ENCODE peak calls at places on chromosomes 5 and 9, in seven cellular contexts. A is AG04449, D is A549, E is fibroblast of mammary gland, K is foreskin keratinocyte, G is tibial artery, P is B cell. Q is an unnamed sample.

GRCh38 chr5:163005949-163006348 is 431.4 kb upstream of the CCNG1 start:
- DNase-seq in E (no peak), D (no peak), G (no peak), A (no peak), K (peak; percentile 17), P (no peak), Q (no peak)

GRCh38 chr5:109399092-109399759 is 10.5 kb downstream of the PJA2 start:
- DNase-seq in E (peak; percentile 47), G (no peak), A (no peak), P (no peak), K (no peak), D (no peak), Q (peak; percentile 84)

GRCh38 chr5:145991044-145991575 is 54.7 kb downstream of the SH3RF2 start:
- DNase-seq in K (no peak), A (no peak), P (no peak), D (no peak), E (peak; percentile 20), G (no peak), Q (peak; percentile 56)

GRCh38 chr5:107605596-107606125 is 65.1 kb downstream of the EFNA5 start:
- DNase-seq in D (no peak), G (no peak), A (no peak), P (no peak), E (no peak), K (no peak), Q (no peak)

GRCh38 chr5:14588758-14589543 is 7.4 kb downstream of the OTULINL start:
- DNase-seq in K (no peak), P (no peak), D (no peak), G (no peak), A (no peak), E (no peak), Q (no peak)

GRCh38 chr9:101738566-101739183 is at the start of gene GRIN3A:
- DNase-seq in A (no peak), P (no peak), D (peak; percentile 6), E (no peak), K (no peak), G (no peak), Q (no peak)

GRCh38 chr5:87127426-87127825 is 140.3 kb upstream of the RASA1 start:
- DNase-seq in E (peak; percentile 83), P (no peak), D (no peak), G (no peak), K (peak; percentile 72), A (no peak), Q (peak; percentile 34)

GRCh38 chr9:15357050-15357653 is 50.1 kb upstream of the TTC39B start:
- DNase-seq in P (peak; percentile 19), A (no peak), G (no peak), E (no peak), K (no peak), D (no peak), Q (no peak)

GRCh38 chr9:123044556-123044955 is 11.1 kb downstream of the GPR21 start:
- DNase-seq in D (no peak), E (peak; percentile 52), K (peak; percentile 45), G (no peak), P (no peak), A (no peak), Q (peak; percentile 74)

GRCh38 chr9:3205421-3206095 is 320.2 kb downstream of the RFX3 start:
- DNase-seq in D (no peak), A (no peak), K (no peak), P (no peak), G (no peak), E (no peak), Q (no peak)

GRCh38 chr5:36740259-36740898 is 134.0 kb downstream of the SLC1A3 start:
- DNase-seq in E (no peak), G (no peak), D (no peak), K (no peak), A (no peak), P (no peak), Q (peak; percentile 90)

GRCh38 chr5:150544606-150545219 is 36.8 kb downstream of the NDST1 start:
- DNase-seq in P (peak; percentile 88), G (peak; percentile 74), K (no peak), D (peak; percentile 96), E (peak; percentile 64), A (no peak), Q (peak; percentile 63)

GRCh38 chr5:40266952-40267351 is 412.8 kb upstream of the PTGER4 start:
- DNase-seq in G (no peak), E (no peak), K (peak; percentile 41), A (no peak), P (no peak), D (no peak), Q (no peak)

GRCh38 chr5:15013654-15014463 is 142.3 kb upstream of the ANKH start:
- DNase-seq in G (no peak), A (no peak), D (peak; percentile 42), E (peak; percentile 74), P (peak; percentile 25), K (no peak), Q (peak; percentile 87)

GRCh38 chr5:149265559-149265958 is 6.1 kb upstream of the AFAP1L1 start:
- DNase-seq in E (peak; percentile 71), P (no peak), K (no peak), D (peak; percentile 22), A (no peak), G (no peak), Q (peak; percentile 82)
- TF ChIP-seq CTCF in E (peak; percentile 57), P (no peak), K (peak; percentile 65), D (peak; percentile 50), A (peak; percentile 39), G (peak; percentile 32), Q (peak; percentile 63)

GRCh38 chr9:13485068-13485596 is 205.6 kb upstream of the MPDZ start:
- DNase-seq in K (peak; percentile 30), G (peak; percentile 76), A (no peak), P (no peak), E (peak; percentile 91), D (no peak), Q (peak; percentile 95)
- TF ChIP-seq CTCF in K (no peak), G (peak; percentile 26), A (no peak), P (no peak), E (peak; percentile 27), D (no peak), Q (peak; percentile 32)

DNA sequence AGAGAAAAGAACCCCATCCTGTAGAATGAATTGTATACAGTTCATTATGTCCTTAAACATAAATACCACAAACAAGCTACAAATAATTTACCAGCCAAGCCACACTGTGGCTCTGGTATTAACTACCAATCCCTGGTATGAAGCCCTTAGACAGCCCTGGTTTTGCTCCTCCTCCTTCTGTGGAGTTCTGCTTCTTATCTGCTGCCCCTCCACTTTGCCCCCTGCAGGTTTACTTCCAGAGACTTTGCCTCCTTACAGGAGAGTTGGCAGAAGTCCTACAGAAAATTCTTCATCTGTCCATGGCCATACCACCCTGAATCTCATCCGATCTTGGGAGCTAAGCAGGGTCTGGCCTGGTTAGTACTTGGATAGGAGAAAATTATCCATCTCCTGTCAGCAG is 219.8 kb downstream of the ACTL7B start:
- DNase-seq in A (no peak), G (no peak), D (no peak), E (no peak), K (no peak), P (no peak), Q (no peak)
- TF ChIP-seq CTCF in A (no peak), G (no peak), D (no peak), E (no peak), K (peak; percentile 14), P (no peak), Q (no peak)

DNA sequence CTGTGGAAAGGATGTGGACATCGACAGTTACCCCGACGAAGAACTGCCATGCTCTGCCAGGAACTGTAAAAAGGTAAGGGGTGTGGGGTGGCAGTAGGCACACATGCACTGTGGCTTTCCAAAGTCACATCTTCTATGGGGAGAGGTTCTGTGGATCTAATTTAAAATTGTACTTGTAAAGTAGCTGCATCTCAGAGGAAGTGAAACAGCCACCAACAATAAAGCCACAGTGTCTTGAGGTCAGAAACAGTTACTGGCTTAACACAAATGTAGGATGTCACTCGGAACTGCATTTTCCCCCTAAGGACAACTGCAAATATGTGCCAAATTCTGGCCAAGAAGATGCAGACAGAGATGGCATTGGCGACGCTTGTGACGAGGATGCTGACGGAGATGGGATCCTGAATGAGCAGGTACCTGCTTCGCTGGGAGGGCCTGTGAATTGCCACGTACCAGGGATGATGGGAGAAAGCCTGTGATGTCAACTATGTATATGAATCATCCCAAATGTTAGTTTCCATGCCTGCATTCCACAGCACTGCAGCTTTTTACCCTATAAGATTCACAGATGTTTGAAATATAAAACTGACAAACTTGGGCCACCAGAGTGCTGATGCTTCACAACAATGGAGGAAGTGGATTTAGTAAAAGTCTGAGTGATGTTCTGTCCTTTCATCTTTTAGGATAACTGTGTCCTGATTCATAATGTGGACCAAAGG is 35.3 kb downstream of the THBS4 start:
- DNase-seq in K (no peak), A (no peak), G (no peak), D (no peak), P (no peak), E (no peak), Q (no peak)
- TF ChIP-seq CTCF in K (no peak), A (no peak), G (no peak), D (no peak), P (no peak), E (no peak), Q (no peak)

GRCh38 chr5:102089883-102090282 is 206.2 kb downstream of the SLCO4C1 start:
- DNase-seq in A (no peak), G (no peak), P (no peak), E (no peak), D (no peak), K (no peak), Q (no peak)

DNA sequence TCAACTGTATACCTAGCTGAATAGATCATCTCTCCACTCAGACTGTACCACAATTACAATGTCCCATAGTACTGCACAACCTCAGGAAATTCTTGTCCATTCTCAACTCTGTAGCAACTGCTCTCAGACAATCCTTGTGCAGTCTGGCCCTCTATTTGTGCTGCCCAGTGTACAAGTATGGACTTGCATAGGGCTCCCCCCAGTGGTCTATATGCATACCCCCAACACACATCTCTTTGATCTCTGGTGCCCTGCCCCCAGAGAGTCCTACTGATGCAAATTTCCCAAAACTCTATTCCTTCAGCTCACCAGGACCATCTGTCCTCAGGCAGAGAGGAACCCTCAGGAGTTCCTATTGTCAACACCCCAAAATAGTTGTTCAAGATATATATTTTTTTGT is 205.3 kb downstream of the SLCO4C1 start:
- DNase-seq in G (no peak), K (no peak), E (no peak), D (no peak), A (no peak), P (no peak), Q (no peak)
- TF ChIP-seq CTCF in G (no peak), K (peak; percentile 24), E (no peak), D (no peak), A (no peak), P (no peak), Q (no peak)

GRCh38 chr9:79236466-79236865 is 335.3 kb upstream of the TLE4 start:
- DNase-seq in P (no peak), A (no peak), E (peak; percentile 10), G (no peak), K (no peak), D (no peak), Q (no peak)

GRCh38 chr9:79237861-79238260 is 333.9 kb upstream of the TLE4 start:
- DNase-seq in G (no peak), D (no peak), K (no peak), A (no peak), E (no peak), P (no peak), Q (no peak)

GRCh38 chr9:79233542-79233941 is 338.2 kb upstream of the TLE4 start:
- DNase-seq in E (peak; percentile 58), A (no peak), D (no peak), G (no peak), K (no peak), P (no peak), Q (peak; percentile 76)
- TF ChIP-seq CTCF in E (peak; percentile 57), A (peak; percentile 2), D (no peak), G (no peak), K (peak; percentile 68), P (no peak), Q (peak; percentile 75)

GRCh38 chr9:20980713-20981481 is 50.5 kb downstream of the HACD4 start:
- DNase-seq in K (peak; percentile 25), P (no peak), G (no peak), D (no peak), A (peak; percentile 54), E (peak; percentile 88), Q (peak; percentile 52)
- TF ChIP-seq CTCF in K (no peak), P (no peak), G (no peak), D (no peak), A (no peak), E (no peak), Q (no peak)

Q was measured in fibroblast of pulmonary artery.